ENCODE peak calls at places on chromosomes 16 and 17, in seven cellular contexts. J, R, H, U, I, G and B are unnamed samples. For H3K9me3 and H3K27me3, the result is how much of the 10 kb centered on the place peaks cover.

GRCh38 chr16:74901606-74902005 is 83.3 kb downstream of the WDR59 start:
- DNase-seq in I (no peak), U (no peak), H (no peak), R (no peak), J (no peak), G (no peak), B (no peak)

GRCh38 chr17:2020721-2021120 is 4.4 kb downstream of the RTN4RL1 start:
- DNase-seq in J (no peak), H (no peak), I (no peak), U (no peak), G (no peak), R (no peak), B (no peak)

GRCh38 chr16:35598696-35599332 is 2139.4 kb downstream of the TP53TG3F start:
- DNase-seq in J (no peak), I (no peak), R (no peak), G (no peak), U (no peak), H (no peak), B (peak)

GRCh38 chr17:49565948-49566491 is 9.7 kb upstream of the NXPH3 start:
- DNase-seq in R (peak), I (peak), U (peak), J (no peak), G (no peak), H (peak), B (peak)

GRCh38 chr16:85568519-85568918 is 44.6 kb upstream of the GSE1 start:
- DNase-seq in G (peak), R (no peak), J (no peak), H (no peak), I (no peak), U (peak), B (no peak)

GRCh38 chr17:73156166-73156840 is 8.5 kb upstream of the SSTR2 start:
- DNase-seq in H (peak), J (no peak), U (peak), I (peak), G (peak), R (peak), B (peak)

GRCh38 chr17:45951403-45951802 is 47.6 kb upstream of the STH start:
- DNase-seq in J (no peak), U (no peak), I (no peak), H (no peak), G (no peak), R (no peak), B (no peak)

GRCh38 chr16:65521685-65522338 is 399.9 kb upstream of the CDH11 start:
- DNase-seq in G (no peak), H (no peak), R (no peak), J (no peak), I (no peak), U (no peak), B (no peak)

GRCh38 chr17:75872434-75873351 is 5.7 kb downstream of the TRIM47 start:
- DNase-seq in H (peak), R (peak), J (peak), I (peak), G (peak), U (peak), B (peak)

GRCh38 chr17:65455972-65456343 is 105.5 kb downstream of the AXIN2 start:
- DNase-seq in H (no peak), R (no peak), U (no peak), I (no peak), J (no peak), G (peak), B (peak)

GRCh38 chr16:23072084-23072599 is 77.1 kb downstream of the USP31 start:
- DNase-seq in U (peak), R (peak), J (no peak), H (peak), G (peak), I (no peak), B (no peak)

GRCh38 chr17:59451706-59452105 is 113.7 kb upstream of the DHX40 start:
- DNase-seq in I (no peak), U (no peak), R (no peak), G (no peak), J (no peak), H (no peak), B (no peak)

GRCh38 chr16:83895243-83895642 is 3.7 kb upstream of the MLYCD start:
- DNase-seq in R (no peak), I (no peak), G (no peak), U (no peak), H (no peak), J (no peak), B (no peak)

GRCh38 chr17:46788300-46788699 is 30.2 kb downstream of the WNT3 start:
- DNase-seq in U (no peak), R (no peak), J (no peak), G (no peak), H (no peak), I (no peak), B (no peak)

GRCh38 chr16:50311891-50312501 is 45.6 kb downstream of the ADCY7 start:
- DNase-seq in J (no peak), G (no peak), H (no peak), R (no peak), U (peak), I (peak), B (no peak)

GRCh38 chr17:67452681-67453554 is 75.8 kb downstream of the PITPNC1 start:
- DNase-seq in H (no peak), G (no peak), I (peak), J (no peak), U (no peak), R (no peak), B (no peak)

GRCh38 chr16:56354746-56355145 is 70.6 kb downstream of the AMFR start:
- DNase-seq in H (no peak), U (no peak), R (no peak), J (no peak), G (no peak), I (no peak), B (no peak)

GRCh38 chr16:64017789-64018188 is 1104.1 kb downstream of the CDH11 start:
- DNase-seq in R (no peak), H (no peak), J (no peak), G (no peak), U (no peak), I (no peak), B (no peak)

GRCh38 chr17:66717680-66718079 is 117.2 kb upstream of the CACNG5 start:
- DNase-seq in H (no peak), G (peak), J (no peak), U (no peak), R (no peak), I (no peak), B (peak)

GRCh38 chr16:17945080-17945601 is 391.4 kb downstream of the NPIPA8 start:
- DNase-seq in R (no peak), G (no peak), U (no peak), I (no peak), H (no peak), J (no peak), B (no peak)

DNA sequence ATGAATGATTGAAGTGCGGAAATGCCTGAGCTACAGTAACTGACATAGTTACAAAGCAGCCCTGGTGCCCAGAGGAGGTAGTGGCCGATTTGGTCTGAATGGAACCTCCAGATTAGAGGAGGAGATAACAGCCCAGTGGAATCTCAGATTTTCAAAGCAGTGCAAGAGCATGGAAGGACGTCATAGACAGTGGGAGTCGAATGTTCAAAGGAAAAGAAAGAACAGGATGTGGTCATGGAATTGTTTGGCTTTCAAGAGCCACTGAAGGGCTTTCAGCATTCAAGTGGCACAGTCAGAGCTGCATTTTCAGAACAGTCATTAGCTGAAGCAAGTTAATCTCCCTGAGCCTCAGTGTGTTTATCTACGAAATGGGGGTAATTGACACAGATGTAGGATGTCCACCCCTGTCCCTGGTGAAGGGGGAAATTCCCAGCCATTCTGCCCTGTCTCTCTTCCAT is 104.6 kb upstream of the CACNG3 start:
- DNase-seq in I (no peak), H (no peak), J (no peak), R (no peak), G (no peak), U (no peak), B (no peak)
- H3K4me3 ChIP-seq in I (no peak), H (no peak), J (no peak), R (no peak), G (no peak), U (no peak), B (no peak)

DNA sequence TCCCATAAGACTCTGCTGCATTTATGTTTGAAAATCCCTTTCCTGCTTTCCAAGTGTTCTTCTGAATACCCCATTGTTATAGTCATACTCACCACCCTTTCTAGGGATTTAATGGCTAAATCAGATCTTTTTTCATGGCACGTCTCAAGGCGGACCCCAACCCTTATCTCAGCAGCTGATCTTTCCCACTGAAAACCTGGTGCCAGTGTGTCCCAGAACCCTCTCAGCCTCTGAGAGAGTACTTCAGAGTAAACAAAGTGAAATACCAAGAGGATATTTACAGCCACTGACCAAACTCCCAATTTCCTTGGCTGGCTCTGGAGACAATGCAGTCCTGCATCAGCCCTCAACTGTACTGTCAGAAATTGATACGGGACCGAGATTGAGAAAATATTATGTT is 101.7 kb downstream of the TMEM100 start:
- DNase-seq in R (no peak), J (no peak), I (no peak), U (no peak), H (no peak), G (no peak), B (no peak)
- H3K9me3 ChIP-seq in R (under half), J (under half), I (under half), U (under half), H (under half), G (under half), B (under half)

DNA sequence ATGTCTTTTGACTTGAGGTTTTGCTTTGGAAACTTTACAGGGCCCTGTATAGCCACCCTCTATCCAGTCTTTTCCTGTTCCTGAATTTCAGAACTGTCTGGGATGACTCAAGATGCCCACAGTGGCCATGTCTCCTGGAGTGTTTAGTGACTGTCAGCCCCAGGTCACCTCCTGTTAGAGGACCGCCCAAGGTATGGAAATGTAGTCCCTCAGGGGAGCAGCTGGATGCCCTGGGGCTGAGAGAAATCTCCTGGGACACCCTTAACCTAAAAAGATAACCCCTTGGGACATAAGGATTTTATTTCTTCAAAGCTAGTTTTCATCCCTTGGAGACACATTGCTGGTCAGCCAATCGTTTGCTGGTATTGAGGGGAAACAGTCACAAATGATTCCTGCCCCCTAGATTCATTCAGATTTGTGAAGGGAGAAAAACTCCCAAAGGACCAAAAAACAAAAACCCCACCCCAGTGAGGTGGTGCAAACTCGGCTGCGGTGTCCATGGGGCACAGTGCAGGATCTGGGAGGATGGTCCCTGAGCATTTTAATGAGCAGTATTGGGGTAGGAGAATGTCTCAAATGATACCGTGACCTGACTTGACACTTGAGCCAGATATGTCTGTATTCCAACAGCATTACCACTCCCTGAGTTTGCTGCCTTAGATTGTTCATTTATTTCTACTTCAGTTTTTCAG is 1.7 kb downstream of the ZNF267 start:
- DNase-seq in R (no peak), J (no peak), U (no peak), H (no peak), I (no peak), G (no peak), B (no peak)
- H3K27me3 ChIP-seq in R (under half), J (under half), U (under half), H (under half), I (under half), G (under half), B (under half)

DNA sequence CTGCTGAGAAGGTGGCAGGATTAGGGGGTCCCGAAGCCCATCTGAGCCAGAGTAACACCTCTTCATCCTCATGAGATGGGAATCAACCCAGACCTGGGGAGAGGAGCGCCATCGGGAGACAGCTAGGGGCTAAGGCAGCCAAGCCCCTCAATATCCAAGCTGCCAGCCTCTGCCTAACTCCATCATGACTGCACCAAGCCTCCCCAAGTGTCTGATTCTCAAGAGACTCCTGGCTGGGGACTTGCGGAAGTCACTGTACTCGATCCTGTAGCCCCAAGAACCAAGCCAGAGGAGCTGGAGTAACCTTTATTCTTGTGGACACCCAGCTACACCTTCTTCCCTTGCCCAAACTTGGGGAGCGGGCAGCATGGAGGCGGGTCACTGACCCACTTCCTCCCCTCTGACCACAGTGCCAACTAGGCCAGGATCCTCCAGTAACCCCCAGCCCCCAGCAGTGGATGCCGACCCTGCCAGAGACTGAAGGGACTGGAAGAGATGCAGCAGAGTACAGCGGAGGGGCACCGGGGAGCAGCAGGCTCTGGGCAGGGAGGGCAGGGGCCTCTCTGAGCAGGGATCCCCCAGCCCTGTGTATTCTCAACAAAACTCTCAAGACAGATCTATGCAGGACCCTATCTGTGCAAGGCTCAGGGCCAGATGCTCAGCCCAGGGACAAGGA is 13.3 kb downstream of the HDAC5 start:
- DNase-seq in I (no peak), J (no peak), U (no peak), H (no peak), R (no peak), G (no peak), B (no peak)
- H3K4me3 ChIP-seq in I (peak), J (no peak), U (peak), H (peak), R (peak), G (peak), B (peak)

DNA sequence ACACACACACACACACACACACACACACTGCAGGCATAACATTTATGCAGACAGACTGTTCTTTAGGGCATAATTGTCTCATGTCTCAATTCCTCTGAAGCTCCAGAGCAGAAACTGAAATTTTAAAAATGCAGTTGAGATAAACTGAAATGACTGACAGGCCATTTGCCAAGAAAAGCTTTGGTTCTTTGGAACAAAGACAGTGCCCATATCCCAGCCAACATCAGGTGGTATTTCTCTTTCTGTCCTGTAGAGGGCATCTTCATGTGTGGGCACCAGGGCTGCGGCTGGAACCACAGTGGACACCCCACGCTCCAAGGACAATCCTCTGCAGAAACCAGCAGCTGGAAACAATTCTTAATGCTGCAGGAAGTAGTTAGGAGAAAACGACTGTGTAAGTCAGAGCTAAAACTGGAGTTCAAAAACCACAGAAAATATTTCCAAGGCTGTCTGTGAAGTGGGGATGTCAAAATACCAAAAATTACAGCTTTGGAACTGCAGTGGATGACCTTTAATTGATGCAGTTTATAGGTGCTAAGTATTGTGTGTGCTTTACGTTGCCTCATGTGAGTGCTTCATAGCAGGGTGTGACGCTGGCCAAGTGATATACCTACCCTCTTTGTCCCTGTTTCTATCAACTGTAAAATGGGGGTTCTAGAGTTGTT is 10.6 kb upstream of the MEFV start:
- DNase-seq in U (peak), R (no peak), G (no peak), H (no peak), J (no peak), I (no peak), B (peak)
- H3K9me3 ChIP-seq in U (under half), R (under half), G (under half), H (under half), J (under half), I (under half), B (under half)

DNA sequence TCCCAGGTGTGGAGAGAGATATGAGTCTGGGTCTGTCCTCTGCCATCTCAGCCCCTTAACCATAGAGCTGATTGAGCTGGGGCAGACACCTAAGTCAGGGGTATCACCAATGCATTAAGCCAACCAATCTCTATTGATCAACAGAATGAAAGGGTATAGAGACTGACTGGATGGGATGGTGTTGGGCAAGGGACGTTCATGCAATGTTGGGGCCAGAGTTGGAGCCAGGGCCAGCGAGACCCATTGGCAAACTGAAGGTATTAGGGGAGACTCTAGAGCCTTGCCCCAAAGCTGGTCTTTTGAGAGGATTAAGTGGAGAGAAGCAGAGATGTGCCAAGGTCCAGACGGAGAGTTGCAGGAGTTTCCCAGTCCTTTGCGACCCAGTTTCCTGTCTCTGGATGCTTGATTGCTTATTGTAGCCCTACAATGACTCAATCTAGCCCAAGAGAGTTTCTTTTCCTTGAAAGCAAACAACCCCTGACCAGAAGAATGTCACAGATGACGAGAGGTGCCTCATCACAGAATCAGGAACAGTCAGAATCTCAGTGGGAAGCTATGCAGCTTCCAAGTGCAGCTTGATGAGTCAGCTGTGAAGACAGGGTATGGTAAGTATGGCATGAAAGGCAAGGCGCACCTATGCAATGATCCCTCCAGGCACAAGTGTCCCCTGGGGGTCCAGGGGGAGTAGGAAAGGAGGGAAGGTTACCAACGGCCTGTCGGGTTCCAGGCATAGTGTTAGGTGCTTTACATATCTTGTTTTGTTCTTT is 137.2 kb downstream of the UTP18 start:
- DNase-seq in H (no peak), G (no peak), R (no peak), J (no peak), I (no peak), U (no peak), B (no peak)
- H3K27me3 ChIP-seq in H (under half), G (under half), R (under half), J (under half), I (under half), U (under half), B (half or more)

GRCh38 chr17:80474933-80475915 is 1.2 kb downstream of the NPTX1 start:
- DNase-seq in G (no peak), J (no peak), I (no peak), U (no peak), R (no peak), H (no peak), B (peak)

GRCh38 chr17:80477647-80478478 is 1.5 kb upstream of the NPTX1 start:
- DNase-seq in R (no peak), U (peak), I (no peak), G (no peak), H (no peak), J (no peak), B (peak)

GRCh38 chr17:80475949-80476876 is at the start of gene NPTX1:
- DNase-seq in G (no peak), I (no peak), J (no peak), U (no peak), H (no peak), R (no peak), B (peak)

GRCh38 chr17:80478487-80479245 is 2.3 kb upstream of the NPTX1 start:
- DNase-seq in H (no peak), U (no peak), I (no peak), J (no peak), G (no peak), R (no peak), B (no peak)

GRCh38 chr17:80476877-80477646 is 655 bp upstream of the NPTX1 start:
- DNase-seq in U (no peak), G (no peak), R (no peak), H (no peak), J (no peak), I (no peak), B (peak)
- H3K4me3 ChIP-seq in U (peak), G (peak), R (peak), H (no peak), J (peak), I (peak), B (peak)

DNA sequence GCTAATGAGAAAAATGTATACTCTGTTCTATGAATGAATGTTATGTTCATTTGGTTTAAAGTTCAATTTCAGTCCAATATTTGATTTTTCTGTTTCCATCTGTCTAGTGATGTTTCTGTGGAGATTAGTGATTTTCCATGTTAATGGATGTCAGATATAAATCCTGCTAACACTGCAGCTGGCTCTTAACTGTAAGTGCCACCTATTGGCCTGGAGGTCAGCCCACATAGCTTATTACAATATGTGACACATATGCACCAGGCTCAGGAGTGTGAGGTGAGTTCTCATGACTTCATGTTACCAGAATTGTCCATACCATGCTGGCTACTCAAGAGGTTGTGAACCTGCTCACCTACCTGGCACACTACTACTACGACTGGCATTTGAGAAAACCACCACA is 17.1 kb downstream of the ATF7IP2 start:
- DNase-seq in H (no peak), J (no peak), U (no peak), G (no peak), I (no peak), R (no peak), B (no peak)
- H3K9me3 ChIP-seq in H (under half), J (under half), U (under half), G (under half), I (under half), R (under half), B (under half)

GRCh38 chr16:79728048-79728922 is 127.7 kb upstream of the MAF start:
- DNase-seq in J (no peak), G (no peak), R (no peak), U (no peak), H (no peak), I (no peak), B (no peak)
- H3K27me3 ChIP-seq in J (under half), G (under half), R (under half), U (under half), H (under half), I (under half), B (half or more)

GRCh38 chr16:28554634-28555423 is 1.1 kb downstream of the SGF29 start:
- DNase-seq in H (no peak), J (no peak), G (no peak), I (no peak), U (no peak), R (no peak), B (no peak)
- H3K4me3 ChIP-seq in H (peak), J (peak), G (peak), I (peak), U (peak), R (peak), B (peak)